ENCODE peak calls at places on chromosomes 4 and X, in nine cellular contexts. I is stimulated activated CD8-positive, alpha-beta memory T cell treated with anti-CD3 and anti-CD28 coated beads, Interleukin-12 subunit alpha, Interleukin-12 subunit beta, amount 100 ng/mL, for 1 hour; R is stimulated activated naive B cell treated with anti-CD40 and anti-IgM and Interleukin-4, amounts not matched to agents 10 μg/mL and 1 μg/mL and 100 μg/mL, for 72 hours; V is T follicular helper cell; U is left colon; C is hypothalamus; X is cortex of kidney; F is EL; M is BE2C. W is an unnamed sample.

GRCh38 chrX:3286196-3286920 is 60.1 kb downstream of the MXRA5 start:
- DNase-seq in I (no peak), R (no peak), V (no peak), U (no peak), C (no peak), X (no peak), F (peak), M (no peak), W (no peak)

GRCh38 chrX:49192722-49193328 is 6.7 kb upstream of the PRICKLE3 start:
- DNase-seq in I (no peak), R (no peak), V (no peak), U (no peak), C (no peak), X (no peak), F (no peak), M (peak), W (no peak)

GRCh38 chr4:119508281-119508680 is 120.3 kb downstream of the PDE5A start:
- DNase-seq in I (no peak), R (no peak), V (no peak), U (no peak), C (no peak), X (no peak), F (no peak), M (no peak), W (no peak)

GRCh38 chr4:24778427-24779225 is 16.7 kb upstream of the SOD3 start:
- DNase-seq in I (no peak), R (no peak), V (no peak), U (no peak), C (no peak), X (no peak), F (peak), M (no peak), W (no peak)

GRCh38 chr4:88823058-88823919 is 125.7 kb upstream of the NAP1L5 start:
- DNase-seq in I (peak), R (peak), V (peak), U (peak), C (peak), X (no peak), F (peak), M (peak), W (peak)

GRCh38 chr4:165016971-165017370 is 14.8 kb upstream of the TRIM60 start:
- DNase-seq in I (no peak), R (no peak), V (no peak), U (no peak), C (no peak), X (no peak), F (peak), M (peak), W (no peak)

GRCh38 chrX:46653482-46653881 is 79.9 kb downstream of the CHST7 start:
- DNase-seq in I (no peak), R (no peak), V (no peak), U (no peak), C (no peak), X (no peak), F (no peak), M (peak), W (no peak)

GRCh38 chr4:82733636-82734035 is 65.0 kb downstream of the SCD5 start:
- DNase-seq in I (no peak), R (no peak), V (no peak), U (no peak), C (no peak), X (no peak), F (peak), M (no peak), W (no peak)

GRCh38 chr4:177235026-177235425 is 74.6 kb upstream of the NEIL3 start:
- DNase-seq in I (no peak), R (no peak), V (no peak), U (no peak), C (no peak), X (no peak), F (peak), M (no peak), W (no peak)

GRCh38 chr4:57053508-57053907 is 56.7 kb downstream of the IGFBP7 start:
- DNase-seq in I (no peak), R (no peak), V (no peak), U (no peak), C (no peak), X (no peak), F (peak), M (no peak), W (no peak)

GRCh38 chrX:14050704-14051103 is 21.0 kb upstream of the GEMIN8 start:
- DNase-seq in I (no peak), R (no peak), V (no peak), U (no peak), C (no peak), X (no peak), F (no peak), M (no peak), W (no peak)

GRCh38 chrX:69556094-69557011 is 52.2 kb downstream of the NALF2 start:
- DNase-seq in I (no peak), R (no peak), V (no peak), U (no peak), C (no peak), X (no peak), F (peak), M (no peak), W (no peak)

GRCh38 chrX:22952011-22952410 is 47.7 kb upstream of the DDX53 start:
- DNase-seq in I (no peak), R (no peak), V (no peak), U (no peak), C (no peak), X (no peak), F (peak), M (peak), W (no peak)

GRCh38 chrX:67544871-67545771 is 1.3 kb downstream of the AR start:
- DNase-seq in I (no peak), R (no peak), V (no peak), U (no peak), C (no peak), X (no peak), F (peak), M (no peak), W (no peak)

GRCh38 chrX:12583543-12583942 is 207.7 kb upstream of the PRPS2 start:
- DNase-seq in I (no peak), R (no peak), V (no peak), U (no peak), C (no peak), X (no peak), F (no peak), M (no peak), W (no peak)

GRCh38 chr4:145839151-145839550 is 99.5 kb downstream of the ZNF827 start:
- DNase-seq in I (no peak), R (no peak), V (no peak), U (no peak), C (no peak), X (no peak), F (no peak), M (no peak), W (no peak)